ENCODE peak calls at places on chromosomes 13 and 19, in eight cellular contexts. R is glutamatergic neuron, P is bronchial epithelial cell, O is pancreas, Z is lower leg skin, C is Caco-2, Y is GM12865, G is tibial nerve. H is an unnamed sample.

GRCh38 chr19:19627442-19627715 is 641 bp downstream of the LPAR2 start:
- DNase-seq in R (no peak), P (no peak), O (no peak), Z (no peak), C (no peak), Y (no peak), G (no peak), H (no peak)

GRCh38 chr19:18745012-18745735 is 45.9 kb downstream of the COMP start:
- DNase-seq in R (peak; percentile 29), P (no peak), O (no peak), Z (no peak), C (no peak), Y (no peak), G (no peak), H (no peak)

GRCh38 chr13:113172419-113172926 is 14.0 kb downstream of the PROZ start:
- DNase-seq in R (no peak), P (no peak), O (no peak), Z (peak; percentile 48), C (no peak), Y (no peak), G (no peak), H (no peak)

GRCh38 chr13:113742000-113742441 is 17.0 kb upstream of the TMEM255B start:
- DNase-seq in R (peak; percentile 65), P (peak; percentile 59), O (peak; percentile 53), Z (no peak), C (peak; percentile 74), Y (no peak), G (peak; percentile 48), H (peak; percentile 36)

GRCh38 chr19:18832331-18833140 is 777 bp downstream of the UPF1 start:
- DNase-seq in R (peak; percentile 47), P (no peak), O (no peak), Z (no peak), C (peak; percentile 68), Y (peak; percentile 62), G (no peak), H (peak; percentile 25)

GRCh38 chr13:78875792-78876580 is 217.0 kb upstream of the OBI1 start:
- DNase-seq in R (no peak), P (no peak), O (no peak), Z (no peak), C (peak; percentile 18), Y (peak; percentile 62), G (no peak), H (no peak)

GRCh38 chr13:27189192-27189591 is 17.6 kb upstream of the USP12 start:
- DNase-seq in R (no peak), P (no peak), O (no peak), Z (no peak), C (no peak), Y (no peak), G (no peak), H (no peak)

GRCh38 chr13:39779337-39780270 is 124.1 kb downstream of the COG6 start:
- DNase-seq in R (no peak), P (peak; percentile 15), O (no peak), Z (no peak), C (no peak), Y (peak; percentile 51), G (peak; percentile 21), H (peak; percentile 77)

GRCh38 chr13:35496011-35496410 is 19.5 kb upstream of the MAB21L1 start:
- DNase-seq in R (no peak), P (no peak), O (no peak), Z (no peak), C (no peak), Y (no peak), G (no peak), H (no peak)

GRCh38 chr13:102825921-102826706 is 19.7 kb upstream of the ERCC5 start:
- DNase-seq in R (no peak), P (peak; percentile 96), O (no peak), Z (no peak), C (no peak), Y (no peak), G (no peak), H (peak; percentile 96)

GRCh38 chr13:27622102-27622820 is 569 bp downstream of the POLR1D start:
- DNase-seq in R (no peak), P (no peak), O (no peak), Z (peak; percentile 86), C (no peak), Y (no peak), G (peak; percentile 5), H (peak; percentile 24)

DNA sequence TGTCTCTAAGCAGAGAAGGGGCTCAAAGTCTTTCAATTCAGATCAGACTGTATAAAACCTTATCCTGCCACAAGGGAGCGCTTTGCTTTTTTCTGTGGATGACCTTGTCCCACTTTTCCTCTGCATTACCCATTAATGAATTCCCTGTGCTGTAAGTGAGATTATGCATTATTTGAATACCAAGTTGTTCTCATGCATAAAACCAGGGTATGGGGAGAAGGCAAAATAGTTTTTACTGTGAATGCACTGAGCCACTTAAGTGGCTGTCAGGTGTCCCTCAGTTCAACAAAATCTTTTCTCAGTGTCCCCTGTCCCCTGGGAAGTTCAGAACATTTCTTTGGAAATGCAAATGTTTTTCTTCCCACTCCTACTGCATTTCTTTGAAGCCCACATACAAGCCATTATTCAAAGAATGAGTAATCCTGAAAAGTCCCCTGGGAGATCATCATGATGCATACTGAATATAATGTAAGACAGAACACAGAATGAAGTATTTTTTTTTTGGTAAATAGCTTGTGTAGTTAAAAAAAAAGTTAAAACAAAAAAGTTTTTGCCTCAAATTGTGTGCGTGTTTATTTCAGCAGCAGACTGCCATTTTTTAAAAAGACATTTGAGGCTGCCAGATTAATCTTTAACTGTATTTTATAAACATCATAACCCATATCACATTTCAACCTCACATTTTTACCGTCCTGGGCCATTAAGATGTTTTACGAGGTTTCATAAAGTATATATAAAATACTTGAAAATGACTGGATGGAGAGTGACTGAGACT is 506.7 kb upstream of the PCDH9 start:
- DNase-seq in R (peak; percentile 23), P (no peak), O (no peak), Z (no peak), C (peak; percentile 38), Y (peak; percentile 1), G (no peak), H (peak; percentile 42)
- TF ChIP-seq CTCF in R (peak; percentile 66), P (no peak), O (no peak), Z (no peak), C (peak; percentile 33), Y (peak; percentile 2), G (no peak), H (no peak)

GRCh38 chr13:66354880-66355279 is 875.3 kb downstream of the PCDH9 start:
- DNase-seq in R (no peak), P (peak; percentile 2), O (no peak), Z (no peak), C (no peak), Y (no peak), G (no peak), H (no peak)
- TF ChIP-seq CTCF in R (no peak), P (no peak), O (no peak), Z (no peak), C (no peak), Y (no peak), G (no peak), H (no peak)

GRCh38 chr19:42285546-42285945 is 16.4 kb upstream of the PRR19 start:
- DNase-seq in R (no peak), P (no peak), O (no peak), Z (peak; percentile 83), C (no peak), Y (peak; percentile 38), G (no peak), H (no peak)
- TF ChIP-seq CTCF in R (no peak), P (no peak), O (no peak), Z (no peak), C (no peak), Y (no peak), G (no peak), H (no peak)

DNA sequence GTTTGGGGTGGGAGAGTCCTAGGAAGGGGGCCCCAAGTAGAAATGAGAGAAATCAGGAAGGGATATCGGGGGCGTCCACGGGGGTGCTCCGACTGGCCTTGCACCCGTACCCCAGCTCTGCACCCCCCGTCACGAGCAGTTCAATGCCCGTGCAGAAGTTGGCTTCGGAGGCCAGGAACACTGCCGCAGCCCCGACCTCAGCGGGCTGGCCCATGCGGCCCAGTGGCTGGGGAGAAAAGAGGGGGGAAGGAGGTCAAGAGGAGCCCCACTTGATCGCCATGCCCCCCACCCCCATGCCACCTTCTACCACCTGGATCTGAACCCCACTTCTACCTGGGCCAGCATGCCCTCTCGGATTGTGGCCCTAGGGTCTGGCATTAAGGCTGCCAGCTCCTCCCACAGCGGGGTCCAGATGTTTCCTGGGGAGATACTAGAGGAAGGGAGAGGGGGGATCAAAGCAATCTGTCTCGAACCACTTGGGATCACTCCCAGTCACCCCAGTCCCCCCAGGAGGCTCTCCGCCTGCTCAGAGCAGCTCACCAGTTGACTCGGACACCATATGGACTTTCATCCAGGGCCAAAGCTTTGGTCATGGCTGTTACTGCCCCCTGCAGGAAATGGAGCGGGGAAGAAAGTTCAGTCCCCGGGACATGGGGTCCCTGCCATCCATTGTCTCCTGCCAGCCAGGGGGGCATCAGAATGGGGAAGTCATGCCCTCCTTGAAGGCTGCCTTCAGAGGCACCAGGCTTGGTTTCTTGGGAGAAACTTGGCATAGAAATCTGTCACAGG is 2.5 kb upstream of the BCAT2 start:
- DNase-seq in R (peak; percentile 30), P (no peak), O (no peak), Z (no peak), C (no peak), Y (no peak), G (no peak), H (no peak)
- TF ChIP-seq CTCF in R (peak; percentile 38), P (no peak), O (no peak), Z (no peak), C (no peak), Y (no peak), G (no peak), H (peak; percentile 5)

GRCh38 chr13:57582032-57582431 is 49.5 kb upstream of the PCDH17 start:
- DNase-seq in R (no peak), P (no peak), O (no peak), Z (no peak), C (peak; percentile 45), Y (no peak), G (no peak), H (no peak)
- TF ChIP-seq CTCF in R (no peak), P (no peak), O (no peak), Z (no peak), C (no peak), Y (no peak), G (no peak), H (no peak)

GRCh38 chr19:39264306-39265290 is 3.6 kb upstream of the IFNL2 start:
- DNase-seq in R (peak; percentile 65), P (no peak), O (peak; percentile 58), Z (peak; percentile 76), C (no peak), Y (no peak), G (no peak), H (peak; percentile 8)
- TF ChIP-seq CTCF in R (no peak), P (no peak), O (no peak), Z (no peak), C (no peak), Y (no peak), G (no peak), H (no peak)

GRCh38 chr19:14113762-14114414 is 3.7 kb downstream of the PRKACA start:
- DNase-seq in R (peak; percentile 31), P (no peak), O (peak; percentile 76), Z (no peak), C (peak; percentile 51), Y (peak; percentile 41), G (no peak), H (no peak)
- TF ChIP-seq CTCF in R (no peak), P (peak; percentile 35), O (peak; percentile 7), Z (no peak), C (no peak), Y (peak; percentile 36), G (no peak), H (peak; percentile 25)

H was measured in cardiac fibroblast.